ENCODE peak calls at places on chromosomes 13 and 19, in nine cellular contexts. A, J, W, K, G, E, V, L and U are unnamed samples.

GRCh38 chr19:32029235-32029634 is 316.2 kb upstream of the ZNF507 start:
- DNase-seq in A (no peak), J (no peak), W (no peak), K (no peak), G (no peak), E (no peak), V (no peak), L (no peak), U (no peak)

GRCh38 chr19:49763230-49763629 is at the start of gene TSKS:
- DNase-seq in A (no peak), J (no peak), W (no peak), K (no peak), G (no peak), E (no peak), V (no peak), L (no peak), U (no peak)

GRCh38 chr19:56170261-56170660 is 5.5 kb upstream of the GALP start:
- DNase-seq in A (peak; percentile 28), J (peak; percentile 43), W (no peak), K (peak; percentile 80), G (peak; percentile 90), E (no peak), V (no peak), L (no peak), U (peak; percentile 49)

GRCh38 chr13:110125157-110125556 is 181.8 kb downstream of the COL4A1 start:
- DNase-seq in A (no peak), J (no peak), W (no peak), K (no peak), G (peak; percentile 14), E (no peak), V (no peak), L (no peak), U (no peak)

GRCh38 chr19:46608178-46608577 is 7.0 kb downstream of the CALM3 start:
- DNase-seq in A (no peak), J (no peak), W (peak; percentile 13), K (no peak), G (no peak), E (no peak), V (peak; percentile 3), L (no peak), U (no peak)

GRCh38 chr13:36512771-36513170 is 80.5 kb downstream of the CCNA1 start:
- DNase-seq in A (no peak), J (no peak), W (no peak), K (no peak), G (no peak), E (no peak), V (no peak), L (no peak), U (no peak)

GRCh38 chr19:13195678-13196077 is 45.5 kb downstream of the IER2 start:
- DNase-seq in A (peak; percentile 87), J (no peak), W (no peak), K (peak; percentile 92), G (peak; percentile 63), E (no peak), V (no peak), L (peak; percentile 38), U (no peak)

GRCh38 chr19:58021541-58022282 is 12.1 kb upstream of the ZSCAN1 start:
- DNase-seq in A (peak; percentile 55), J (peak; percentile 40), W (no peak), K (peak; percentile 71), G (peak; percentile 37), E (peak; percentile 66), V (no peak), L (no peak), U (no peak)

GRCh38 chr19:4357095-4357797 is 13.9 kb downstream of the MPND start:
- DNase-seq in A (peak; percentile 4), J (no peak), W (no peak), K (no peak), G (no peak), E (no peak), V (no peak), L (no peak), U (no peak)

GRCh38 chr19:588093-588742 is 1.5 kb upstream of the HCN2 start:
- DNase-seq in A (peak; percentile 82), J (peak; percentile 72), W (no peak), K (peak; percentile 71), G (no peak), E (no peak), V (no peak), L (peak; percentile 59), U (no peak)

GRCh38 chr19:55649579-55650557 is 1.9 kb downstream of the CCDC106 start:
- DNase-seq in A (no peak), J (no peak), W (peak; percentile 36), K (no peak), G (no peak), E (no peak), V (no peak), L (no peak), U (no peak)

GRCh38 chr19:56603829-56604228 is 8.7 kb downstream of the ZNF71 start:
- DNase-seq in A (no peak), J (peak; percentile 24), W (no peak), K (no peak), G (no peak), E (no peak), V (no peak), L (no peak), U (no peak)

GRCh38 chr19:1082165-1082927 is 12.8 kb downstream of the POLR2E start:
- DNase-seq in A (peak; percentile 96), J (no peak), W (peak; percentile 81), K (peak; percentile 96), G (peak; percentile 91), E (peak; percentile 84), V (no peak), L (peak; percentile 96), U (peak; percentile 74)

GRCh38 chr13:59061621-59062020 is 1102.1 kb downstream of the DIAPH3 start:
- DNase-seq in A (no peak), J (no peak), W (no peak), K (no peak), G (no peak), E (no peak), V (no peak), L (no peak), U (no peak)

GRCh38 chr13:110509478-110509926 is 52.0 kb downstream of the RAB20 start:
- DNase-seq in A (no peak), J (peak; percentile 41), W (no peak), K (no peak), G (no peak), E (no peak), V (no peak), L (no peak), U (no peak)

GRCh38 chr13:95805921-95806320 is 129.0 kb downstream of the DNAJC3 start:
- DNase-seq in A (no peak), J (no peak), W (no peak), K (no peak), G (no peak), E (no peak), V (no peak), L (no peak), U (no peak)

GRCh38 chr13:86020350-86021002 is 221.3 kb upstream of the SLITRK6 start:
- DNase-seq in A (peak; percentile 25), J (peak; percentile 41), W (no peak), K (no peak), G (no peak), E (no peak), V (no peak), L (no peak), U (peak; percentile 46)

GRCh38 chr13:114027046-114027760 is 53.3 kb upstream of the C13orf46 start:
- DNase-seq in A (no peak), J (peak; percentile 69), W (peak; percentile 84), K (no peak), G (no peak), E (peak; percentile 86), V (no peak), L (no peak), U (no peak)

GRCh38 chr19:58559275-58560006 is 1.0 kb upstream of the UBE2M start:
- DNase-seq in A (peak; percentile 94), J (peak; percentile 89), W (peak; percentile 96), K (peak; percentile 93), G (peak; percentile 94), E (peak; percentile 97), V (peak; percentile 80), L (peak; percentile 75), U (peak; percentile 78)

DNA sequence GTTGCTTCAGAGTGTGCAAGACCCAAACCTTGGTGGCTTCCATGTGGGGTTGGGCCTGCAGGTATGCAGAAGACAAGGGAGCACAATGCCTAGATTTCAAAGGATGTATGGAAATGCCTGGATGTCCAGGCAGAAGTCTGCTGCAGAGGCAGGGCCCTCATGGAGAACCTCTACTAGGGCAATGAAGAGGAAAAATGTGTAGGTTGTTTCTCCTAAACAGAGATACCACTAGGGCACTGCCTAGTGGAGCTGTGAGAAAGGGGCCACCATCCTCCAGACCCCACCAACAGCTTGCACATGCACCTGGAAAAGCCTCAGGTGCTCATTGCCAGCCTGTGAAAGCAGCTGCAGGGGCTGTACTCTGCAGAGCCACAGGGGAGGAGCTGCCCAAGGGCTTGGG is 532.6 kb upstream of the GPC6 start:
- DNase-seq in A (no peak), J (no peak), W (no peak), K (no peak), G (no peak), E (no peak), V (no peak), L (no peak), U (no peak)
- H3K4me1 ChIP-seq in A (no peaks in the 10 kb centered on the region), J (no peaks in the 10 kb centered on the region), W (no peaks in the 10 kb centered on the region), K (no peaks in the 10 kb centered on the region), G (no peaks in the 10 kb centered on the region), E (no peaks in the 10 kb centered on the region), V (no peaks in the 10 kb centered on the region), L (no peaks in the 10 kb centered on the region), U (no peaks in the 10 kb centered on the region)

DNA sequence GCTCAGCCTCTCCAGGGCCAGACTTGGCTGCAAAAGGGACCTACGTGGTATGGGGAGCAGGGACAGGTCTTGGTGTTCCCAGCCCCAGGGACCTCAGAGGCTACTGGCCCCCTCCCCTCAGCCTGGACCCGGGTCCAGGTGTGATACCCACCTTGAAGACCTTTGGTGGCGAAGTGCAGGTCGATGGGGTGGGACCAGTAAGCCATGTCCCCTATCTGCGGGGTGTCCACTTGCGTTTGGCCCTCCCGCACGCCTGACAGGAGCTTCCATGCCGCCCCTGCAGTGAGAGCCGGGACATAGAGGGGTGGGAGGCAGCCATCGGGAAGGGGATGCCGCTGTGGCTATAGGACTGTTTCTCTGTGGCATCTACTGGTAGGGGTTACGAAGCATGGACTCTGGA is 4.0 kb upstream of the TGFB1 start:
- DNase-seq in A (no peak), J (no peak), W (no peak), K (no peak), G (no peak), E (no peak), V (no peak), L (no peak), U (no peak)
- H3K4me1 ChIP-seq in A (no peaks in the 10 kb centered on the region), J (no peaks in the 10 kb centered on the region), W (peaks cover 3% of the 10 kb centered on the region), K (no peaks in the 10 kb centered on the region), G (peaks cover 13% of the 10 kb centered on the region), E (no peaks in the 10 kb centered on the region), V (no peaks in the 10 kb centered on the region), L (peaks cover 2% of the 10 kb centered on the region), U (no peaks in the 10 kb centered on the region)

GRCh38 chr19:10501971-10502523 is 1.1 kb downstream of the KEAP1 start:
- DNase-seq in A (peak; percentile 70), J (peak; percentile 29), W (peak; percentile 94), K (peak; percentile 86), G (peak; percentile 87), E (peak; percentile 90), V (peak; percentile 55), L (no peak), U (no peak)
- H3K4me1 ChIP-seq in A (peaks cover 10% of the 10 kb centered on the region), J (peaks cover 3% of the 10 kb centered on the region), W (peaks cover 38% of the 10 kb centered on the region), K (peaks cover 12% of the 10 kb centered on the region), G (peaks cover 15% of the 10 kb centered on the region), E (no peaks in the 10 kb centered on the region), V (no peaks in the 10 kb centered on the region), L (peaks cover 10% of the 10 kb centered on the region), U (no peaks in the 10 kb centered on the region)

GRCh38 chr19:2083174-2083854 is 12.8 kb downstream of the MOB3A start:
- DNase-seq in A (no peak), J (no peak), W (peak; percentile 58), K (peak; percentile 86), G (no peak), E (peak; percentile 71), V (no peak), L (no peak), U (no peak)
- H3K4me1 ChIP-seq in A (no peaks in the 10 kb centered on the region), J (no peaks in the 10 kb centered on the region), W (peaks cover 7% of the 10 kb centered on the region), K (no peaks in the 10 kb centered on the region), G (peaks cover 21% of the 10 kb centered on the region), E (no peaks in the 10 kb centered on the region), V (no peaks in the 10 kb centered on the region), L (no peaks in the 10 kb centered on the region), U (peaks cover 14% of the 10 kb centered on the region)